ENCODE peak calls at places on chromosome 16, in seven cellular contexts. F is kidney epithelial cell, I is stomach, T is fibroblast of lung, J is left ventricle myocardium inferior, U is endodermal cell, B is psoas muscle. E is an unnamed sample.

GRCh38 chr16:27364493-27365141 is 37.4 kb upstream of the IL21R start:
- DNase-seq in F (no peak), I (peak), T (no peak), J (no peak), U (no peak), B (no peak), E (no peak)

GRCh38 chr16:75497558-75497957 is 2.3 kb upstream of the CHST6 start:
- DNase-seq in F (no peak), I (no peak), T (peak), J (no peak), U (no peak), B (no peak), E (no peak)

GRCh38 chr16:82660078-82660645 is 33.4 kb downstream of the CDH13 start:
- DNase-seq in F (no peak), I (no peak), T (peak), J (no peak), U (no peak), B (peak), E (no peak)

GRCh38 chr16:49851468-49851787 is 4.5 kb downstream of the ZNF423 start:
- DNase-seq in F (no peak), I (no peak), T (no peak), J (no peak), U (no peak), B (no peak), E (no peak)

GRCh38 chr16:29904947-29905346 is 4.7 kb downstream of the ASPHD1 start:
- DNase-seq in F (no peak), I (no peak), T (no peak), J (no peak), U (no peak), B (no peak), E (no peak)

GRCh38 chr16:88636488-88637265 is 1.7 kb upstream of the IL17C start:
- DNase-seq in F (no peak), I (no peak), T (no peak), J (no peak), U (no peak), B (no peak), E (no peak)

GRCh38 chr16:55444754-55445485 is 34.1 kb upstream of the MMP2 start:
- DNase-seq in F (no peak), I (no peak), T (no peak), J (peak), U (no peak), B (peak), E (no peak)

GRCh38 chr16:68737046-68737729 is at the start of gene CDH1:
- DNase-seq in F (no peak), I (peak), T (no peak), J (no peak), U (peak), B (no peak), E (no peak)

GRCh38 chr16:27199747-27200146 is 3.6 kb upstream of the KDM8 start:
- DNase-seq in F (no peak), I (no peak), T (peak), J (no peak), U (no peak), B (no peak), E (no peak)

GRCh38 chr16:50275428-50276127 is 9.2 kb downstream of the ADCY7 start:
- DNase-seq in F (no peak), I (no peak), T (no peak), J (no peak), U (no peak), B (no peak), E (no peak)

GRCh38 chr16:48681520-48681919 is 71.5 kb upstream of the N4BP1 start:
- DNase-seq in F (no peak), I (no peak), T (no peak), J (no peak), U (no peak), B (no peak), E (no peak)

GRCh38 chr16:49855822-49856740 is at the start of gene ZNF423:
- DNase-seq in F (no peak), I (no peak), T (no peak), J (no peak), U (peak), B (peak), E (no peak)

GRCh38 chr16:28003923-28004322 is 59.6 kb downstream of the GSG1L start:
- DNase-seq in F (no peak), I (no peak), T (no peak), J (no peak), U (no peak), B (no peak), E (no peak)

GRCh38 chr16:52743702-52744101 is 196.8 kb upstream of the TOX3 start:
- DNase-seq in F (no peak), I (no peak), T (no peak), J (no peak), U (no peak), B (no peak), E (no peak)

GRCh38 chr16:12098429-12099310 is 122.1 kb downstream of the SNX29 start:
- DNase-seq in F (no peak), I (no peak), T (no peak), J (no peak), U (no peak), B (no peak), E (no peak)

GRCh38 chr16:87919681-87919994 is 16.7 kb downstream of the CA5A start:
- DNase-seq in F (no peak), I (no peak), T (no peak), J (no peak), U (peak), B (no peak), E (no peak)

GRCh38 chr16:72845322-72846020 is 202.5 kb downstream of the ZFHX3 start:
- DNase-seq in F (no peak), I (no peak), T (no peak), J (no peak), U (no peak), B (no peak), E (no peak)

GRCh38 chr16:59039066-59039465 is 304.9 kb upstream of the GOT2 start:
- DNase-seq in F (no peak), I (no peak), T (no peak), J (no peak), U (no peak), B (no peak), E (no peak)

GRCh38 chr16:68486671-68487495 is 38.6 kb upstream of the SMPD3 start:
- DNase-seq in F (no peak), I (no peak), T (no peak), J (no peak), U (no peak), B (no peak), E (no peak)

GRCh38 chr16:24336491-24336890 is 80.4 kb downstream of the CACNG3 start:
- DNase-seq in F (no peak), I (no peak), T (no peak), J (no peak), U (no peak), B (no peak), E (no peak)

GRCh38 chr16:87926246-87927194 is 9.8 kb downstream of the CA5A start:
- DNase-seq in F (no peak), I (no peak), T (no peak), J (no peak), U (no peak), B (no peak), E (no peak)

GRCh38 chr16:69064164-69064563 is 41.3 kb upstream of the HAS3 start:
- DNase-seq in F (no peak), I (no peak), T (no peak), J (no peak), U (no peak), B (no peak), E (no peak)

GRCh38 chr16:380837-381787 is 666 bp downstream of the PGAP6 start:
- DNase-seq in F (no peak), I (no peak), T (no peak), J (no peak), U (no peak), B (peak), E (no peak)

GRCh38 chr16:74611721-74612120 is 4.8 kb upstream of the GLG1 start:
- DNase-seq in F (no peak), I (no peak), T (peak), J (no peak), U (no peak), B (no peak), E (no peak)

GRCh38 chr16:9048302-9048700 is 43.1 kb upstream of the HAPSTR1 start:
- DNase-seq in F (no peak), I (no peak), T (peak), J (no peak), U (no peak), B (no peak), E (no peak)

GRCh38 chr16:57478396-57479024 is 7.8 kb downstream of the DOK4 start:
- DNase-seq in F (no peak), I (no peak), T (no peak), J (no peak), U (peak), B (no peak), E (no peak)
- H3K4me3 ChIP-seq in F (no peak), I (peak), T (peak), J (peak), U (no peak), B (peak), E (peak)

GRCh38 chr16:78926723-78927200 is 673.8 kb downstream of the MAF start:
- DNase-seq in F (no peak), I (no peak), T (no peak), J (no peak), U (no peak), B (no peak), E (no peak)

GRCh38 chr16:78929798-78930197 is 670.7 kb downstream of the MAF start:
- DNase-seq in F (no peak), I (no peak), T (no peak), J (no peak), U (no peak), B (no peak), E (no peak)

GRCh38 chr16:78919852-78920251 is 680.7 kb downstream of the MAF start:
- DNase-seq in F (no peak), I (no peak), T (no peak), J (no peak), U (no peak), B (no peak), E (no peak)

GRCh38 chr16:78930561-78930960 is 670.0 kb downstream of the MAF start:
- DNase-seq in F (no peak), I (no peak), T (no peak), J (no peak), U (no peak), B (no peak), E (no peak)

DNA sequence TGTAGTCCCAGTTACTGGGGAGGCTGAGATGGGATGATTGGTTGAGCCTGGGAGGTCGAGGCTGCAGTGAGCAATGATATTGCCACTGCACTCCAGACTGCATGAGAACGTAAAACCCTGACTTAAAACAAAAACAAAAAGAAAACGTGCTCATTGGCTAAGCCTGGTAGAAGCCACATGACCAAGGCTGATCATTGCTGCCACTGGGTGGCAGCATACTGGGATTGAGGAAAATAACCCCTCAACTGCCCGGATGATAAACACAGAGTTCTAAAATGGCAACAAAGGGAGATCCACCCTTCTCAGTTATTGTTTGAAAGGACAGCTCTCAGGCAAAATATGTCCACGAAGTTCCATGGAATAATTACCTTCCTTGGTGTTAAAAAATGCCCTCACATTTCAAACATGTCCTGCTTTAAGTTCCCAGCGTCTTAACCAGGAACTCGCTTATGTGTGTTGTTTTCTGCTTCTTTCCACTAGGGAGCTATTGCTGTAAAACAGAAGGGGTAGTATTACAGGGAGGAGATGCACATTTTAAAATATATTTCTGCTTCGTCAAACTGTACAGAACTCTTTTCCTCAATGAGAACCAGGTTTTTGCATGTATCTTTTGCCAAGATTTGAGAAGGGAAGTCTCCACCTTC is 675.3 kb downstream of the MAF start:
- DNase-seq in F (no peak), I (peak), T (no peak), J (peak), U (peak), B (peak), E (no peak)
- TF ChIP-seq CTCF in F (no peak), I (peak), T (peak), J (peak), U (peak), B (peak), E (peak)

DNA sequence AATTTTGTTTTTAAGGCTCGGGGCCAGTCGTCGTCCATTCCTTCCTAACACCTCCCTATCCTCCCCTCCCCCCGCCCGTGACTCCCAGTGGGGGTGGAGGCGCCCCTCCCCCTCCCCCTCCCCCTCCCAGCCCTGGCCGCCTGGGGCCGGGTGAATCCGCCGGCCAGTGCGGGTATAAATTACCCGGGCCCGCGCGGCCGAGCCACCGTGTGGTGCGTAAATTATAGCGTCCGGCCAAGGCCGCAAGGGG is 2.0 kb upstream of the GSE1 start:
- DNase-seq in F (no peak), I (no peak), T (no peak), J (no peak), U (no peak), B (no peak), E (no peak)
- H3K4me3 ChIP-seq in F (peak), I (peak), T (peak), J (peak), U (peak), B (peak), E (peak)

GRCh38 chr16:1677942-1678499 is at the start of gene JPT2:
- DNase-seq in F (peak), I (peak), T (peak), J (peak), U (peak), B (peak), E (peak)
- TF ChIP-seq CTCF in F (no peak), I (no peak), T (no peak), J (no peak), U (no peak), B (no peak), E (no peak)

GRCh38 chr16:31480851-31481250 is 2.1 kb upstream of the SLC5A2 start:
- DNase-seq in F (no peak), I (no peak), T (no peak), J (peak), U (no peak), B (peak), E (no peak)

GRCh38 chr16:31484491-31485171 is 1.7 kb downstream of the SLC5A2 start:
- DNase-seq in F (peak), I (peak), T (peak), J (no peak), U (peak), B (no peak), E (no peak)

GRCh38 chr16:31486036-31486435 is 3.1 kb downstream of the SLC5A2 start:
- DNase-seq in F (no peak), I (no peak), T (no peak), J (no peak), U (no peak), B (no peak), E (no peak)

GRCh38 chr16:31485571-31485970 is 2.6 kb downstream of the SLC5A2 start:
- DNase-seq in F (no peak), I (no peak), T (no peak), J (no peak), U (no peak), B (no peak), E (no peak)

DNA sequence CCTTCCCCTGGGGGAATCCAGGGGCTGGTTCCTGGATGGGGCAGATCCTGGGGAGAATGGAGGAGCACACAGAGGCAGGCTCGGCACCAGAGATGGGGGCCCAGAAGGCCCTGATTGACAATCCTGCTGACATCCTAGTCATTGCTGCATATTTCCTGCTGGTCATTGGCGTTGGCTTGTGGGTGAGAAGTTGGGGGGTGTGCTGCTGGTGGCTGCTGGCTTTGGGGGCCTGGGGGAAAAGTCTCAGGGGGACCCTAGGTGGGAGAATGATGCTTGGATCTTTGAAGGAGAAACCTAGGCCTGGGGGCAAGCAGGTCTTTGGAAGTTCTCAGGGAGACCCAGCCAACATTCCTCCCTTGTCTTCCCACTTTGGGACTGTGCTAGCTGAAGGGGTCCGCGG is at the start of gene SLC5A2:
- DNase-seq in F (no peak), I (no peak), T (no peak), J (no peak), U (no peak), B (no peak), E (no peak)
- H3K4me3 ChIP-seq in F (no peak), I (no peak), T (no peak), J (no peak), U (no peak), B (no peak), E (no peak)

DNA sequence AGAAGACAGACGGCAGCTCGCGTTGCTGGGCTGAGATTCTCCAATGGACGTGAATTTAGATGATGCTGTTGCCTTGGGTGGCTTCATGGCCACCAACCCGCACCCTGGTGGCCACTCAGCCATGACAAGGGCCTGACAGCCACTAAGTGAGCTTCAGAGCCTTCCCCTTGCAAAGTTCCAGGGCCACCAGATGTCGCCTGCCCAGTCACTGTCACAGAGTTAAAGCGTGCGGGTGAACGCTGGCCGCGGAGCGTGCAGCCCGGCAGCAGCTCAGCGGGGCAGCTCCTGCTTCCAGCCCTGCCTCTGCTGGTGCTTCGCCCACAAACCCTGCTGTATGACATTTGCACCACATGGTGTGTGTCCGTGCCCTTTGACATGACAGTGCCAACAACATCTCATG is 13.3 kb upstream of the KREMEN2 start:
- DNase-seq in F (no peak), I (no peak), T (no peak), J (no peak), U (no peak), B (no peak), E (no peak)
- TF ChIP-seq CTCF in F (no peak), I (no peak), T (no peak), J (no peak), U (peak), B (no peak), E (no peak)

GRCh38 chr16:63617990-63618763 is 1503.7 kb downstream of the CDH11 start:
- DNase-seq in F (no peak), I (no peak), T (peak), J (peak), U (no peak), B (no peak), E (no peak)
- H3K4me3 ChIP-seq in F (peak), I (peak), T (no peak), J (peak), U (peak), B (no peak), E (no peak)

DNA sequence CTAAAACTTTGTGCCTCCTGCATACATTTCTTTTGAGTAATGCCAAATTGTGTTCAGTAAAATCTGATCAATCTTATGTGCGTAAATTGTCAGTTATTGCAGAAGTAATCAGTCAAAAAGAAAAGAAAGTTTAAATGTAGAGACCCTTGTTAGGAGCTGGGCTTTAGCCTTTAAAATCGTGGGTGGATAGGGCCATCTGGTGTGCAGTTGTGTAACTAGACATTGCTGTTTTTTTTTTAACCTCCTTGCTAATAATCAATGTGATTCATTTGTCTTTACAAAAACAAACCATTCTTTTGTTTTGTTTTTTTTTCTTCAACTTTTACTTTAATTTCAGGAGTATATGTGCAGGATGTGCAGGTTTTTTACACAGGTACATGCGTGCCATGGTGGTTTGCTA is 5.3 kb upstream of the WWOX start:
- DNase-seq in F (no peak), I (no peak), T (no peak), J (no peak), U (no peak), B (no peak), E (no peak)
- TF ChIP-seq CTCF in F (no peak), I (no peak), T (no peak), J (peak), U (peak), B (peak), E (no peak)

DNA sequence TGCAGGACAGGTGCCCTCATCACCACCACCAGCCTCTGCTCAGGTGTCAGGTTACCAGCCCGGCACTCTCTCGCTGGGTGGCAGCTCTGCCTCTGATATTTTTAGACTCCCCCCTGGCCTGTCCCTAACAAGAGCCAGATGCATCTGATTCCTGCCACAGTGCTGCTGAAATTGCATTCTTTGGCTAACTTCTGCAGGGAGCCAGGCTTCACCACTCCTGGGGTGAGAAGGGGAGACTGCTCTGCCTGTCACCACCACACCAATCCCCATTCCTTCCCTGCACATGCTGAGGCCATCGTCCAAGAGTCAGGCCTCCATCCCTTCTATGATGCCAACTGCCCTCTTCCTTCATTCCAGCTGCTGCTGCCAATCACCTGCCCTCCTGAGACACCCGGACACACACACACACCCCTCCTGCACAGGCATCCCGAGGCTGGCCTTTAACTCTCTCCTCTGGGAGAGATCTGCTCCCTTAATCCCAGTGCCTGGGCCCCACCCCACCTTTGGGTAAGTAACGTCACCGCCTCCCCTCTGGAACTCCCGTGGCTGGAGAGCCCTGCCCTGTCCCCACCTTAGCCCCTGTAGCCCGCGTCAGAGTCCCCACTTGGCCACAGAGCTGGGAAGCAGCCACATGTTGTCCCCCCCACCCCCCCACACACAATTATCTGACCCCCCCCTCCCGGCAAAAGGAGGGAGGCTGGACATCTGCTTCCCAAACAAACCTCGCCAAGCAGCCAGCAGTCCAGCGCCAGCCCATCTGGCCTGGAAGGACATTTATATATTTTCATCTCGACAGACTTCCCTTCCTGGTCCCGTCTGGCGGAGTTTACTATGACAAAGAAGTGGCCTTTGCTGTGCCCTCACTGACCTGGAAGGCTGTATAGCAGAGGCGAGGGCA is 2.8 kb downstream of the EMP2 start:
- DNase-seq in F (no peak), I (no peak), T (no peak), J (peak), U (peak), B (peak), E (no peak)
- H3K4me3 ChIP-seq in F (no peak), I (peak), T (no peak), J (peak), U (no peak), B (peak), E (no peak)